ENCODE peak calls at places on chromosomes 5 and 9, in six cellular contexts. H is NCI-H524; B is GM23248; U is ELF-1; S is stimulated activated CD4-positive, alpha-beta T cell treated with anti-CD3 and anti-CD28 coated beads, Interleukin-2, amount 100 ng/mL, for 24 hours; C is endothelial cell. X is an unnamed sample.

GRCh38 chr5:141780240-141780951 is 97.8 kb downstream of the PCDH1 start:
- DNase-seq in B (no peak), H (peak), S (no peak), U (no peak), C (no peak), X (no peak)

GRCh38 chr5:45696206-45696836 is at the start of gene HCN1:
- DNase-seq in C (peak), S (peak), U (peak), H (peak), B (peak), X (peak)

GRCh38 chr5:68279960-68280359 is 64.4 kb downstream of the PIK3R1 start:
- DNase-seq in H (no peak), U (no peak), B (no peak), S (no peak), C (no peak), X (no peak)

GRCh38 chr5:56075361-56075760 is 80.6 kb upstream of the IL6ST start:
- DNase-seq in H (no peak), B (peak), U (no peak), C (no peak), S (no peak), X (peak)

GRCh38 chr9:129235931-129236331 is 57.9 kb upstream of the IER5L start:
- DNase-seq in U (no peak), S (peak), B (no peak), C (no peak), H (no peak), X (no peak)

GRCh38 chr5:150323092-150323491 is 20.4 kb upstream of the ARSI start:
- DNase-seq in U (no peak), S (no peak), B (no peak), C (no peak), H (no peak), X (no peak)

GRCh38 chr5:33829430-33829829 is 62.4 kb downstream of the ADAMTS12 start:
- DNase-seq in C (no peak), B (no peak), H (peak), U (no peak), S (no peak), X (no peak)

GRCh38 chr9:110156902-110157301 is 51.1 kb downstream of the C9orf152 start:
- DNase-seq in U (no peak), S (no peak), H (no peak), C (no peak), B (peak), X (no peak)

GRCh38 chr9:135914921-135915320 is 7.6 kb upstream of the CAMSAP1 start:
- DNase-seq in C (no peak), H (no peak), B (peak), S (no peak), U (no peak), X (no peak)

GRCh38 chr5:142830241-142831018 is 60.3 kb downstream of the ARHGAP26 start:
- DNase-seq in U (no peak), H (no peak), S (no peak), C (no peak), B (peak), X (no peak)

GRCh38 chr5:9468070-9468388 is 77.8 kb downstream of the SEMA5A start:
- DNase-seq in U (peak), B (peak), C (no peak), S (no peak), H (no peak), X (no peak)

GRCh38 chr9:84886866-84887265 is 217.3 kb downstream of the NTRK2 start:
- DNase-seq in U (no peak), B (no peak), S (no peak), H (no peak), C (no peak), X (no peak)

GRCh38 chr9:34139477-34140146 is 13.1 kb upstream of the DCAF12 start:
- DNase-seq in C (no peak), H (peak), B (peak), S (no peak), U (peak), X (peak)

GRCh38 chr9:121499427-121500164 is at the start of gene GGTA1:
- DNase-seq in U (peak), B (peak), H (peak), C (peak), S (peak), X (peak)

GRCh38 chr5:184461-184860 is 6.8 kb upstream of the LRRC14B start:
- DNase-seq in U (no peak), S (no peak), C (no peak), B (no peak), H (no peak), X (no peak)

GRCh38 chr5:177494356-177495195 is 2.8 kb downstream of the PDLIM7 start:
- DNase-seq in B (peak), S (no peak), C (no peak), U (peak), H (peak), X (peak)

GRCh38 chr9:98892296-98892695 is 51.4 kb upstream of the COL15A1 start:
- DNase-seq in C (no peak), U (no peak), S (no peak), B (no peak), H (no peak), X (no peak)

GRCh38 chr5:34811691-34812090 is 27.3 kb upstream of the TTC23L start:
- DNase-seq in U (no peak), H (no peak), B (no peak), C (no peak), S (no peak), X (no peak)

GRCh38 chr5:168592014-168592368 is 12.8 kb upstream of the PANK3 start:
- DNase-seq in H (no peak), U (no peak), S (no peak), C (no peak), B (peak), X (no peak)

GRCh38 chr9:83059417-83059816 is 3.5 kb downstream of the RASEF start:
- DNase-seq in S (no peak), H (no peak), B (no peak), U (no peak), C (no peak), X (no peak)

GRCh38 chr9:133351908-133352634 is 4.1 kb downstream of the RPL7A start:
- DNase-seq in H (peak), S (peak), C (peak), U (peak), B (peak), X (peak)

GRCh38 chr5:171313481-171314206 is 4.6 kb downstream of the TLX3 start:
- DNase-seq in B (no peak), U (no peak), S (peak), H (no peak), C (no peak), X (peak)

GRCh38 chr9:124126571-124127289 is 115.2 kb downstream of the LHX2 start:
- DNase-seq in U (peak), B (peak), H (peak), C (peak), S (peak), X (peak)

GRCh38 chr5:173547579-173547978 is 68.9 kb downstream of the BOD1 start:
- DNase-seq in H (no peak), B (peak), C (no peak), U (no peak), S (no peak), X (no peak)

GRCh38 chr9:74770508-74771261 is 117.0 kb downstream of the TRPM6 start:
- DNase-seq in C (peak), H (no peak), U (peak), B (peak), S (peak), X (peak)

GRCh38 chr5:135398160-135398854 is 724 bp downstream of the MACROH2A1 start:
- DNase-seq in U (peak), C (peak), S (peak), H (peak), B (peak), X (peak)